ENCODE peak calls at places on chromosomes 12 and 14, in five cellular contexts. K, A, F, I and J are unnamed samples.

GRCh38 chr12:57603758-57604453 is 718 bp upstream of the DTX3 start:
- DNase-seq in F (no peak), A (peak), I (peak), K (no peak), J (no peak)

GRCh38 chr12:32920506-32921085 is 24.0 kb upstream of the PKP2 start:
- DNase-seq in F (no peak), K (no peak), I (no peak), A (peak), J (no peak)

GRCh38 chr12:107317751-107318553 is 224.6 kb upstream of the CRY1 start:
- DNase-seq in I (peak), A (peak), F (peak), K (peak), J (peak)

GRCh38 chr12:89494411-89495231 is 30.0 kb downstream of the GALNT4 start:
- DNase-seq in A (no peak), F (no peak), K (peak), I (peak), J (no peak)

GRCh38 chr12:57832966-57833365 is 13.6 kb downstream of the CTDSP2 start:
- DNase-seq in F (no peak), A (no peak), K (no peak), I (peak), J (no peak)

GRCh38 chr14:68409355-68409754 is 383.5 kb downstream of the ZFP36L1 start:
- DNase-seq in I (no peak), A (no peak), K (no peak), F (no peak), J (no peak)

GRCh38 chr12:52440821-52441319 is 6.7 kb upstream of the KRT75 start:
- DNase-seq in K (no peak), F (no peak), A (peak), I (peak), J (peak)

GRCh38 chr12:103495158-103495782 is 498 bp downstream of the C12orf42 start:
- DNase-seq in K (peak), I (no peak), A (no peak), F (no peak), J (no peak)

GRCh38 chr12:85642810-85643209 is 193.4 kb downstream of the RASSF9 start:
- DNase-seq in I (peak), K (no peak), F (no peak), A (peak), J (peak)

GRCh38 chr14:52051861-52052260 is 17.0 kb downstream of the NID2 start:
- DNase-seq in I (peak), F (no peak), A (no peak), K (no peak), J (no peak)

GRCh38 chr12:67355428-67356385 is 86.5 kb downstream of the CAND1 start:
- DNase-seq in F (no peak), K (peak), I (peak), A (peak), J (peak)

GRCh38 chr12:124475295-124476010 is 92.0 kb downstream of the NCOR2 start:
- DNase-seq in K (no peak), F (no peak), A (no peak), I (no peak), J (no peak)

GRCh38 chr12:10551375-10551774 is 45.7 kb downstream of the EIF2S3B start:
- DNase-seq in A (no peak), I (no peak), F (no peak), K (no peak), J (no peak)